ENCODE peak calls at places on chromosomes 11 and 22, in six cellular contexts. One of them, this sample, is unnamed.

GRCh38 chr11:121578216-121579063 is 125.7 kb upstream of the SORL1-AS1 start:
- DNase-seq in glutamatergic neuron: no peak
- DNase-seq in A549: no peak
- DNase-seq in HT1080: no peak
- DNase-seq in stimulated activated CD8-positive, alpha-beta memory T cell treated with anti-CD3 and anti-CD28 coated beads, Interleukin-7, amount 100 ng/mL, for 1 hour: no peak
- DNase-seq in amniotic stem cell: no peak
- DNase-seq in this sample: no peak

GRCh38 chr11:47234669-47235075 is 13.9 kb downstream of the ACP2 start:
- DNase-seq in amniotic stem cell: no peak
- DNase-seq in A549: peak; percentile 84
- DNase-seq in HT1080: no peak
- DNase-seq in stimulated activated CD8-positive, alpha-beta memory T cell treated with anti-CD3 and anti-CD28 coated beads, Interleukin-7, amount 100 ng/mL, for 1 hour: peak; percentile 18
- DNase-seq in glutamatergic neuron: no peak
- DNase-seq in this sample: no peak

GRCh38 chr11:75627879-75628668 is 40.8 kb downstream of the MAP6 start:
- DNase-seq in glutamatergic neuron: peak; percentile 32
- DNase-seq in amniotic stem cell: no peak
- DNase-seq in A549: no peak
- DNase-seq in HT1080: peak; percentile 29
- DNase-seq in stimulated activated CD8-positive, alpha-beta memory T cell treated with anti-CD3 and anti-CD28 coated beads, Interleukin-7, amount 100 ng/mL, for 1 hour: no peak
- DNase-seq in this sample: no peak

GRCh38 chr11:77123591-77123990 is 4.5 kb upstream of the MYO7A start:
- DNase-seq in A549: no peak
- DNase-seq in stimulated activated CD8-positive, alpha-beta memory T cell treated with anti-CD3 and anti-CD28 coated beads, Interleukin-7, amount 100 ng/mL, for 1 hour: no peak
- DNase-seq in amniotic stem cell: no peak
- DNase-seq in HT1080: no peak
- DNase-seq in glutamatergic neuron: no peak
- DNase-seq in this sample: no peak

GRCh38 chr11:116454020-116454645 is 318.7 kb downstream of the BUD13 start:
- DNase-seq in stimulated activated CD8-positive, alpha-beta memory T cell treated with anti-CD3 and anti-CD28 coated beads, Interleukin-7, amount 100 ng/mL, for 1 hour: no peak
- DNase-seq in amniotic stem cell: no peak
- DNase-seq in glutamatergic neuron: peak; percentile 66
- DNase-seq in HT1080: peak; percentile 24
- DNase-seq in A549: peak; percentile 22
- DNase-seq in this sample: no peak

GRCh38 chr11:109668973-109669634 is 247.1 kb downstream of the C11orf87 start:
- DNase-seq in glutamatergic neuron: no peak
- DNase-seq in A549: no peak
- DNase-seq in HT1080: no peak
- DNase-seq in stimulated activated CD8-positive, alpha-beta memory T cell treated with anti-CD3 and anti-CD28 coated beads, Interleukin-7, amount 100 ng/mL, for 1 hour: no peak
- DNase-seq in amniotic stem cell: no peak
- DNase-seq in this sample: no peak

GRCh38 chr11:78652866-78653265 is 78.2 kb upstream of the NARS2 start:
- DNase-seq in stimulated activated CD8-positive, alpha-beta memory T cell treated with anti-CD3 and anti-CD28 coated beads, Interleukin-7, amount 100 ng/mL, for 1 hour: no peak
- DNase-seq in HT1080: no peak
- DNase-seq in amniotic stem cell: no peak
- DNase-seq in glutamatergic neuron: no peak
- DNase-seq in A549: no peak
- DNase-seq in this sample: no peak

GRCh38 chr22:23058481-23059336 is 11.6 kb upstream of the GNAZ start:
- DNase-seq in HT1080: no peak
- DNase-seq in amniotic stem cell: no peak
- DNase-seq in stimulated activated CD8-positive, alpha-beta memory T cell treated with anti-CD3 and anti-CD28 coated beads, Interleukin-7, amount 100 ng/mL, for 1 hour: no peak
- DNase-seq in glutamatergic neuron: no peak
- DNase-seq in A549: no peak
- DNase-seq in this sample: no peak

GRCh38 chr11:73388241-73389133 is 12.3 kb downstream of the RELT start:
- DNase-seq in stimulated activated CD8-positive, alpha-beta memory T cell treated with anti-CD3 and anti-CD28 coated beads, Interleukin-7, amount 100 ng/mL, for 1 hour: no peak
- DNase-seq in A549: no peak
- DNase-seq in HT1080: no peak
- DNase-seq in glutamatergic neuron: peak; percentile 56
- DNase-seq in amniotic stem cell: no peak
- DNase-seq in this sample: no peak

GRCh38 chr22:37661160-37661924 is 2.8 kb downstream of the PDXP start:
- DNase-seq in glutamatergic neuron: peak; percentile 72
- DNase-seq in stimulated activated CD8-positive, alpha-beta memory T cell treated with anti-CD3 and anti-CD28 coated beads, Interleukin-7, amount 100 ng/mL, for 1 hour: no peak
- DNase-seq in HT1080: no peak
- DNase-seq in amniotic stem cell: peak; percentile 61
- DNase-seq in A549: no peak
- DNase-seq in this sample: no peak

GRCh38 chr11:108851781-108852180 is 186.9 kb downstream of the DDX10 start:
- DNase-seq in HT1080: no peak
- DNase-seq in A549: no peak
- DNase-seq in amniotic stem cell: no peak
- DNase-seq in glutamatergic neuron: no peak
- DNase-seq in stimulated activated CD8-positive, alpha-beta memory T cell treated with anti-CD3 and anti-CD28 coated beads, Interleukin-7, amount 100 ng/mL, for 1 hour: no peak
- DNase-seq in this sample: no peak

GRCh38 chr11:15955595-15955994 is 400.8 kb downstream of the SOX6 start:
- DNase-seq in amniotic stem cell: no peak
- DNase-seq in A549: no peak
- DNase-seq in stimulated activated CD8-positive, alpha-beta memory T cell treated with anti-CD3 and anti-CD28 coated beads, Interleukin-7, amount 100 ng/mL, for 1 hour: no peak
- DNase-seq in glutamatergic neuron: no peak
- DNase-seq in HT1080: peak; percentile 43
- DNase-seq in this sample: no peak

GRCh38 chr11:47711816-47712215 is 3.4 kb downstream of the AGBL2 start:
- DNase-seq in amniotic stem cell: no peak
- DNase-seq in A549: no peak
- DNase-seq in stimulated activated CD8-positive, alpha-beta memory T cell treated with anti-CD3 and anti-CD28 coated beads, Interleukin-7, amount 100 ng/mL, for 1 hour: no peak
- DNase-seq in glutamatergic neuron: no peak
- DNase-seq in HT1080: no peak
- DNase-seq in this sample: no peak

GRCh38 chr11:30358569-30358968 is 35.7 kb downstream of the ARL14EP start:
- DNase-seq in HT1080: no peak
- DNase-seq in amniotic stem cell: no peak
- DNase-seq in stimulated activated CD8-positive, alpha-beta memory T cell treated with anti-CD3 and anti-CD28 coated beads, Interleukin-7, amount 100 ng/mL, for 1 hour: no peak
- DNase-seq in glutamatergic neuron: no peak
- DNase-seq in A549: no peak
- DNase-seq in this sample: no peak

GRCh38 chr22:19882446-19883381 is 28.0 kb upstream of the GNB1L start:
- DNase-seq in HT1080: no peak
- DNase-seq in stimulated activated CD8-positive, alpha-beta memory T cell treated with anti-CD3 and anti-CD28 coated beads, Interleukin-7, amount 100 ng/mL, for 1 hour: no peak
- DNase-seq in glutamatergic neuron: peak; percentile 10
- DNase-seq in amniotic stem cell: no peak
- DNase-seq in A549: no peak
- DNase-seq in this sample: no peak

GRCh38 chr22:26097840-26098239 is 71.4 kb upstream of the SEZ6L start:
- DNase-seq in amniotic stem cell: no peak
- DNase-seq in HT1080: no peak
- DNase-seq in glutamatergic neuron: no peak
- DNase-seq in stimulated activated CD8-positive, alpha-beta memory T cell treated with anti-CD3 and anti-CD28 coated beads, Interleukin-7, amount 100 ng/mL, for 1 hour: no peak
- DNase-seq in A549: no peak
- DNase-seq in this sample: no peak

GRCh38 chr11:13692172-13692571 is 23.7 kb downstream of the FAR1 start:
- DNase-seq in glutamatergic neuron: no peak
- DNase-seq in stimulated activated CD8-positive, alpha-beta memory T cell treated with anti-CD3 and anti-CD28 coated beads, Interleukin-7, amount 100 ng/mL, for 1 hour: no peak
- DNase-seq in amniotic stem cell: no peak
- DNase-seq in HT1080: no peak
- DNase-seq in A549: no peak
- DNase-seq in this sample: no peak

GRCh38 chr22:32926600-32926999 is 125.1 kb downstream of the TIMP3 start:
- DNase-seq in glutamatergic neuron: peak; percentile 34
- DNase-seq in A549: peak; percentile 27
- DNase-seq in HT1080: peak; percentile 18
- DNase-seq in amniotic stem cell: peak; percentile 21
- DNase-seq in stimulated activated CD8-positive, alpha-beta memory T cell treated with anti-CD3 and anti-CD28 coated beads, Interleukin-7, amount 100 ng/mL, for 1 hour: no peak
- DNase-seq in this sample: no peak

GRCh38 chr11:127003260-127003981 is 2.9 kb upstream of the KIRREL3 start:
- DNase-seq in glutamatergic neuron: peak; percentile 87
- DNase-seq in stimulated activated CD8-positive, alpha-beta memory T cell treated with anti-CD3 and anti-CD28 coated beads, Interleukin-7, amount 100 ng/mL, for 1 hour: no peak
- DNase-seq in amniotic stem cell: peak; percentile 47
- DNase-seq in HT1080: peak; percentile 78
- DNase-seq in A549: peak; percentile 65
- DNase-seq in this sample: no peak

This sample was measured in esophagus squamous epithelium.